ENCODE peak calls at places on chromosomes 3 and 15, in ten cellular contexts. L is HFFc6, X is K562, R is glutamatergic neuron, J is ovary, N is fibroblast of pulmonary artery, E is GM06990, Y is AG04449, I is neural progenitor cell, B is cardiac fibroblast. W is an unnamed sample.

GRCh38 chr3:43086460-43087165 is 19.3 kb downstream of the POMGNT2 start:
- DNase-seq in J (no peak), R (no peak), B (no peak), L (peak), N (no peak), Y (no peak), X (no peak), I (no peak), E (no peak), W (no peak)

GRCh38 chr15:77069521-77070121 is 1.3 kb downstream of the TSPAN3 start:
- DNase-seq in L (no peak), B (no peak), R (no peak), X (peak), J (no peak), I (no peak), N (no peak), E (no peak), Y (no peak), W (peak)

GRCh38 chr15:39774688-39775267 is 7.9 kb downstream of the FSIP1 start:
- DNase-seq in L (no peak), N (no peak), R (no peak), X (no peak), I (no peak), J (no peak), B (no peak), E (no peak), Y (no peak), W (no peak)

GRCh38 chr3:83953417-83954089 is 1005.2 kb upstream of the CADM2 start:
- DNase-seq in N (no peak), B (no peak), E (no peak), I (peak), R (no peak), Y (no peak), X (no peak), L (no peak), J (no peak), W (peak)

GRCh38 chr3:138598534-138598933 is 4.5 kb upstream of the CEP70 start:
- DNase-seq in X (no peak), I (no peak), J (no peak), B (no peak), E (no peak), R (no peak), N (no peak), Y (no peak), L (no peak), W (no peak)

GRCh38 chr15:33735637-33736247 is 232.6 kb upstream of the CHRM5 start:
- DNase-seq in I (peak), J (no peak), L (no peak), B (peak), Y (no peak), X (peak), E (no peak), N (peak), R (peak), W (peak)

GRCh38 chr3:162770556-162770955 is 1273.9 kb downstream of the OTOL1 start:
- DNase-seq in B (peak), X (no peak), R (no peak), E (no peak), J (no peak), N (peak), L (no peak), Y (no peak), I (no peak), W (no peak)

GRCh38 chr3:64380539-64380938 is 155.3 kb upstream of the PRICKLE2 start:
- DNase-seq in N (no peak), E (no peak), R (no peak), J (no peak), L (no peak), X (no peak), I (no peak), Y (no peak), B (no peak), W (no peak)

GRCh38 chr3:112605285-112605684 is 35.7 kb downstream of the CCDC80 start:
- DNase-seq in Y (peak), N (peak), L (peak), R (no peak), I (no peak), X (no peak), J (no peak), B (peak), E (no peak), W (no peak)

GRCh38 chr15:85150130-85150480 is 168.4 kb downstream of the PDE8A start:
- DNase-seq in N (no peak), B (no peak), J (no peak), I (no peak), L (no peak), X (no peak), Y (no peak), E (no peak), R (no peak), W (no peak)

GRCh38 chr3:196336319-196337145 is 1.7 kb downstream of the TM4SF19 start:
- DNase-seq in E (no peak), R (no peak), I (no peak), Y (no peak), X (peak), B (peak), J (no peak), L (no peak), N (no peak), W (peak)

GRCh38 chr3:175670572-175670971 is 811.4 kb downstream of the NAALADL2 start:
- DNase-seq in J (no peak), B (peak), L (peak), N (no peak), X (no peak), R (no peak), I (no peak), Y (peak), E (no peak), W (no peak)

GRCh38 chr3:162285252-162285651 is 788.6 kb downstream of the OTOL1 start:
- DNase-seq in E (no peak), I (no peak), J (no peak), R (no peak), N (no peak), X (no peak), Y (no peak), L (no peak), B (no peak), W (no peak)

GRCh38 chr15:84790676-84791075 is 26.5 kb upstream of the ALPK3 start:
- DNase-seq in I (no peak), E (no peak), J (no peak), L (no peak), Y (no peak), N (no peak), B (no peak), X (no peak), R (no peak), W (no peak)

GRCh38 chr15:88646088-88646405 is 7.2 kb downstream of the ISG20 start:
- DNase-seq in B (no peak), J (no peak), X (no peak), R (no peak), Y (no peak), E (no peak), N (no peak), I (no peak), L (no peak), W (no peak)

GRCh38 chr3:42683875-42684593 is 1.3 kb upstream of the KLHL40 start:
- DNase-seq in R (no peak), Y (peak), X (peak), J (peak), L (peak), B (peak), E (no peak), N (peak), I (no peak), W (peak)

GRCh38 chr3:134708671-134709070 is 57.8 kb upstream of the KY start:
- DNase-seq in N (no peak), E (no peak), Y (no peak), J (no peak), X (no peak), R (no peak), I (no peak), B (peak), L (peak), W (peak)

GRCh38 chr3:192916455-192917257 is 1.0 kb downstream of the MB21D2 start:
- DNase-seq in J (peak), Y (no peak), I (peak), L (peak), X (no peak), E (peak), R (peak), B (peak), N (peak), W (peak)
- TF ChIP-seq CTCF in J (no peak), Y (no peak), I (no peak), L (no peak), X (no peak), E (peak), R (no peak), B (no peak), N (no peak), W (peak)

DNA sequence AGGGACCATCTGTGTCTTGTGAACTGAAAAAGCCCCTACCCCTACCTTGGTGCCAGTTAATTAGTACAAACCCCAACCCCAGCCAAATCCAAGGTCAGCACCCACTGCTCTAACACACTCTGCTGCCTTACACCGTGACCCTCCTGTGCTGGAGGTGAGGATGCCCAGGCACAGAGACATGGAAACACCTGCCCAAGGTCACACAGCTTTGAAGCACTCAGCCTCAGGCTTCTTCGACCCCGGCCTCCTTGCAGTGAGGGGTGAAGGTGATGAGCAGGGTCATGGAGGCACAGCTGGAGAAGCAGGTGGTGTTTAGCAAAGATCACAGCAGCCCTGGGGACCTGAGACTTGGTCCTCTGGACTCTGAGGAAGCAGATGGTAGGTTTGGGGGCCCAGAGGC is 39.0 kb upstream of the SLC6A6 start:
- DNase-seq in X (no peak), R (no peak), I (no peak), L (no peak), N (no peak), E (no peak), B (no peak), Y (no peak), J (no peak), W (no peak)
- TF ChIP-seq CTCF in X (no peak), R (no peak), I (no peak), L (no peak), N (no peak), E (no peak), B (no peak), Y (no peak), J (no peak), W (no peak)

GRCh38 chr3:148459931-148460513 is 237.7 kb upstream of the AGTR1 start:
- DNase-seq in Y (no peak), B (peak), E (no peak), J (no peak), X (peak), L (peak), I (no peak), N (peak), R (no peak), W (no peak)
- TF ChIP-seq CTCF in Y (no peak), B (peak), E (peak), J (no peak), X (no peak), L (peak), I (peak), N (peak), R (peak), W (peak)

GRCh38 chr3:168088106-168088722 is 7.5 kb downstream of the GOLIM4 start:
- DNase-seq in Y (no peak), R (peak), L (no peak), E (peak), N (no peak), X (peak), I (peak), B (peak), J (no peak), W (no peak)
- TF ChIP-seq CTCF in Y (no peak), R (peak), L (peak), E (peak), N (peak), X (peak), I (peak), B (peak), J (no peak), W (peak)

GRCh38 chr3:110413291-110413690 is 658.3 kb upstream of the NECTIN3 start:
- DNase-seq in B (no peak), X (no peak), N (no peak), R (no peak), I (no peak), Y (no peak), L (no peak), E (no peak), J (no peak), W (no peak)
- TF ChIP-seq CTCF in B (no peak), X (no peak), N (peak), R (no peak), I (no peak), Y (no peak), L (no peak), E (no peak), J (no peak), W (no peak)

GRCh38 chr3:181105636-181106035 is 116.1 kb upstream of the DNAJC19 start:
- DNase-seq in J (no peak), I (peak), Y (no peak), L (no peak), X (no peak), B (no peak), N (no peak), R (no peak), E (no peak), W (no peak)

GRCh38 chr3:181103605-181104004 is 114.1 kb upstream of the DNAJC19 start:
- DNase-seq in X (peak), N (peak), R (no peak), E (no peak), J (no peak), Y (no peak), I (peak), L (no peak), B (peak), W (peak)
- TF ChIP-seq CTCF in X (peak), N (no peak), R (peak), E (peak), J (no peak), Y (no peak), I (peak), L (peak), B (no peak), W (peak)

GRCh38 chr3:16221990-16222389 is 42.8 kb downstream of the DPH3 start:
- DNase-seq in B (no peak), N (no peak), R (no peak), J (no peak), L (no peak), X (no peak), Y (no peak), E (no peak), I (no peak), W (no peak)
- TF ChIP-seq CTCF in B (no peak), N (no peak), R (no peak), J (no peak), L (no peak), X (no peak), Y (no peak), E (no peak), I (no peak), W (no peak)

GRCh38 chr15:65037279-65037678 is 7.8 kb upstream of the MTFMT start:
- DNase-seq in I (no peak), J (no peak), E (no peak), B (no peak), Y (no peak), L (no peak), R (no peak), X (no peak), N (no peak), W (no peak)

GRCh38 chr15:65032823-65033537 is 3.5 kb upstream of the MTFMT start:
- DNase-seq in N (peak), Y (no peak), J (peak), R (peak), E (peak), B (peak), I (peak), L (no peak), X (peak), W (peak)

GRCh38 chr15:65034719-65035118 is 5.3 kb upstream of the MTFMT start:
- DNase-seq in R (no peak), N (no peak), E (no peak), J (no peak), Y (no peak), B (no peak), L (no peak), I (no peak), X (no peak), W (no peak)

GRCh38 chr15:65029736-65030208 is 333 bp upstream of the MTFMT start:
- DNase-seq in E (no peak), B (no peak), R (no peak), I (no peak), Y (no peak), J (no peak), N (no peak), L (no peak), X (no peak), W (no peak)

GRCh38 chr15:65033659-65034269 is 4.3 kb upstream of the MTFMT start:
- DNase-seq in R (no peak), J (no peak), B (peak), L (peak), N (peak), E (no peak), X (peak), Y (no peak), I (peak), W (peak)
- TF ChIP-seq CTCF in R (no peak), J (peak), B (peak), L (peak), N (peak), E (peak), X (peak), Y (peak), I (peak), W (peak)

GRCh38 chr3:55724407-55724784 is 237.3 kb upstream of the WNT5A start:
- DNase-seq in Y (no peak), N (no peak), J (no peak), I (no peak), E (no peak), L (no peak), R (no peak), B (no peak), X (no peak), W (no peak)

GRCh38 chr3:55720614-55721013 is 233.5 kb upstream of the WNT5A start:
- DNase-seq in Y (no peak), X (no peak), J (no peak), N (peak), L (peak), E (no peak), B (peak), I (no peak), R (no peak), W (peak)

GRCh38 chr3:55723653-55724406 is 236.7 kb upstream of the WNT5A start:
- DNase-seq in N (no peak), I (no peak), R (no peak), E (peak), X (no peak), J (no peak), Y (no peak), B (no peak), L (no peak), W (no peak)

GRCh38 chr3:55719508-55719907 is 232.4 kb upstream of the WNT5A start:
- DNase-seq in B (no peak), J (no peak), L (no peak), Y (no peak), R (no peak), I (no peak), N (no peak), X (no peak), E (no peak), W (no peak)

GRCh38 chr3:55721716-55722484 is 234.8 kb upstream of the WNT5A start:
- DNase-seq in Y (no peak), J (peak), I (peak), B (peak), E (no peak), X (peak), L (peak), N (peak), R (no peak), W (peak)
- TF ChIP-seq CTCF in Y (peak), J (peak), I (peak), B (peak), E (peak), X (no peak), L (peak), N (peak), R (no peak), W (peak)

DNA sequence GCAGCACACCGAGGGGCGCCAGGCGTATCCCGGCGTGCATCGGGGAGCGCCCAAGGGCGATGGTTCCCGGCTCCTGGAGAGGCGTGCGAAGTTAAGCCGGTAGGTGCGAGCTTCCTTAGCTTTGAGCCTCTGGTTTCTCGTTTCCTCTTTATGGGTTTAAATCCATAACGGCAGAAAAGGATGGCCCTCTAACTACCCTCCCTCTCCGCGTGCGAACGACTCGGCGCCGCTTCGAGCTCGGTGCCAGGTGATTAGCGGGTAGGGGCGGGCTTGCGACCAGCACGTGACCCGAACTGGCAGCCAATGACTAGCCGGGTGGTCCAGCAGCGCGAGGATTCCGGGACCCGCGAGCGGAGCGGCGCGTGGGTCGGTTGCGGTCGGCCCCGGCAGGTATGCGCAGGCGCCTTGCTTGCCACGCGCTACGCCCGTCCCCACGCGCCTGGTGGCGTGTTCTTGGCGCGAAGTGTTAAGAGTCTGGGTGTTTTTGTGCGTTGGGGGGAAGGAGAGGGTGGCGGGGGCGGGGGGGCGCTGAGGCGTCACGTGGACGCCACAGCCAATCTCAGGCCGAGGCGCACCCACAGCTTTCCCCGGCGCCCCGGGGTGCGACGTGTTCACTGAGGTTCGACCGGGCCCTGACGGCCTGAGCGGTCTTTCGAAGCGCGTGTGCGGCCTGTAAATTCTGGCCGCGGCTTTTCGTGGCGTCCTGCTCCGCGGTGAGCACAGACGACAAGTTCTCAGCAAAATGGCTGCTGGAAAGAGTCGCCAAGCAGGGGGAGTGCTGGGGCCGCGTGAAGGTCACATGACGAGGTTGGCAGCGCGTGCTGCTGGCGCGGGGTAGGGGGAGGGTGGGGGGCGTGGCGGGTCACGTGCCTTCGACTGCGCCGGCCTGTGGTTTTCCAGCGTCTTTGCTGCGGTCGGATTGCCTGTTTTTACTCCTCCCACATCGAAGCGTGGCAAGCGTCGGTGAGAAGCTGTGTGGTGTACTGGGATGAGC is 38.7 kb upstream of the MGA start:
- DNase-seq in B (peak), N (peak), L (peak), I (peak), Y (no peak), R (peak), E (peak), X (no peak), J (peak), W (peak)
- TF ChIP-seq CTCF in B (no peak), N (no peak), L (no peak), I (no peak), Y (no peak), R (no peak), E (no peak), X (no peak), J (no peak), W (no peak)